ENCODE peak calls at places on chromosomes 7 and 10, in four cellular contexts. U is GM13977, D is HFF-Myc, A is progenitor cell of endocrine pancreas. E is an unnamed sample.

GRCh38 chr10:33860994-33861393 is 526.5 kb upstream of the NRP1 start:
- DNase-seq in U (no peak), D (no peak), A (no peak), E (no peak)

GRCh38 chr10:1094112-1095057 is 38.2 kb downstream of the WDR37 start:
- DNase-seq in U (peak), D (no peak), A (no peak), E (no peak)

GRCh38 chr7:55432937-55433784 is 68.0 kb downstream of the LANCL2 start:
- DNase-seq in U (peak), D (no peak), A (no peak), E (peak)

GRCh38 chr7:130903358-130903974 is 169.5 kb upstream of the KLF14 start:
- DNase-seq in U (no peak), D (peak), A (no peak), E (no peak)

GRCh38 chr10:7744307-7744706 is 41.2 kb downstream of the ITIH2 start:
- DNase-seq in U (no peak), D (no peak), A (no peak), E (no peak)

GRCh38 chr10:127854769-127855583 is 37.8 kb downstream of the CLRN3 start:
- DNase-seq in U (peak), D (no peak), A (no peak), E (no peak)

GRCh38 chr7:88075216-88075615 is 141.2 kb downstream of the ADAM22 start:
- DNase-seq in U (no peak), D (no peak), A (no peak), E (no peak)

GRCh38 chr10:91409869-91410637 is at the start of gene HECTD2:
- DNase-seq in U (peak), D (no peak), A (peak), E (peak)

GRCh38 chr7:100167912-100168323 is 499 bp downstream of the GAL3ST4 start:
- DNase-seq in U (peak), D (no peak), A (no peak), E (no peak)

GRCh38 chr7:2272031-2272430 is 30.0 kb downstream of the NUDT1 start:
- DNase-seq in U (no peak), D (no peak), A (no peak), E (peak)

GRCh38 chr7:85659364-85659763 is 472.5 kb upstream of the SEMA3D start:
- DNase-seq in U (no peak), D (no peak), A (no peak), E (no peak)

GRCh38 chr7:100874300-100874576 is 665 bp upstream of the SRRT start:
- DNase-seq in U (no peak), D (no peak), A (no peak), E (no peak)

GRCh38 chr7:147509859-147510542 is 1080.6 kb upstream of the C7orf33 start:
- DNase-seq in U (no peak), D (no peak), A (no peak), E (no peak)

GRCh38 chr10:85657478-85658113 is 709.0 kb downstream of the GRID1 start:
- DNase-seq in U (no peak), D (no peak), A (no peak), E (no peak)

GRCh38 chr10:28652101-28652500 is 25.2 kb upstream of the BAMBI start:
- DNase-seq in U (no peak), D (no peak), A (no peak), E (no peak)

GRCh38 chr7:115232041-115232440 is 310.1 kb downstream of the MDFIC start:
- DNase-seq in U (no peak), D (no peak), A (no peak), E (no peak)

GRCh38 chr10:66586897-66587679 is 338.7 kb upstream of the LRRTM3 start:
- DNase-seq in U (no peak), D (no peak), A (no peak), E (no peak)

GRCh38 chr10:1267568-1267967 is 211.4 kb downstream of the WDR37 start:
- DNase-seq in U (no peak), D (no peak), A (no peak), E (no peak)

GRCh38 chr7:69598081-69598486 is at the start of gene AUTS2:
- DNase-seq in U (peak), D (peak), A (peak), E (peak)

GRCh38 chr7:106056513-106057203 is 55.5 kb downstream of the SYPL1 start:
- DNase-seq in U (peak), D (no peak), A (peak), E (peak)
- TF ChIP-seq CTCF in U (peak), D (peak), A (peak), E (peak)

GRCh38 chr7:30310674-30311362 is 26.4 kb downstream of the ZNRF2 start:
- DNase-seq in U (no peak), D (no peak), A (no peak), E (no peak)
- TF ChIP-seq CTCF in U (no peak), D (no peak), A (no peak), E (no peak)

GRCh38 chr7:142481548-142481947 is 223.7 kb upstream of the PRSS58 start:
- DNase-seq in U (no peak), D (no peak), A (no peak), E (no peak)
- TF ChIP-seq CTCF in U (no peak), D (peak), A (no peak), E (no peak)

GRCh38 chr10:110337401-110337800 is 32.7 kb upstream of the SMNDC1 start:
- DNase-seq in U (no peak), D (no peak), A (no peak), E (no peak)
- TF ChIP-seq CTCF in U (no peak), D (no peak), A (no peak), E (no peak)

GRCh38 chr10:123643315-123643714 is 22.8 kb upstream of the GPR26 start:
- DNase-seq in U (no peak), D (no peak), A (no peak), E (no peak)
- TF ChIP-seq CTCF in U (no peak), D (no peak), A (no peak), E (no peak)

GRCh38 chr10:113384181-113384580 is 168.7 kb upstream of the HABP2 start:
- DNase-seq in U (no peak), D (no peak), A (no peak), E (no peak)
- TF ChIP-seq CTCF in U (no peak), D (no peak), A (no peak), E (no peak)

GRCh38 chr7:94297397-94297838 is 97.3 kb upstream of the COL1A2 start:
- DNase-seq in U (no peak), D (peak), A (no peak), E (no peak)

GRCh38 chr7:94296886-94297285 is 97.8 kb upstream of the COL1A2 start:
- DNase-seq in U (no peak), D (no peak), A (no peak), E (no peak)

GRCh38 chr7:94294471-94295131 is 100.1 kb upstream of the COL1A2 start:
- DNase-seq in U (no peak), D (no peak), A (no peak), E (no peak)

GRCh38 chr7:94298943-94299342 is 95.8 kb upstream of the COL1A2 start:
- DNase-seq in U (no peak), D (no peak), A (no peak), E (no peak)

GRCh38 chr7:94295805-94296204 is 98.9 kb upstream of the COL1A2 start:
- DNase-seq in U (no peak), D (peak), A (no peak), E (no peak)
- TF ChIP-seq CTCF in U (no peak), D (peak), A (peak), E (peak)

DNA sequence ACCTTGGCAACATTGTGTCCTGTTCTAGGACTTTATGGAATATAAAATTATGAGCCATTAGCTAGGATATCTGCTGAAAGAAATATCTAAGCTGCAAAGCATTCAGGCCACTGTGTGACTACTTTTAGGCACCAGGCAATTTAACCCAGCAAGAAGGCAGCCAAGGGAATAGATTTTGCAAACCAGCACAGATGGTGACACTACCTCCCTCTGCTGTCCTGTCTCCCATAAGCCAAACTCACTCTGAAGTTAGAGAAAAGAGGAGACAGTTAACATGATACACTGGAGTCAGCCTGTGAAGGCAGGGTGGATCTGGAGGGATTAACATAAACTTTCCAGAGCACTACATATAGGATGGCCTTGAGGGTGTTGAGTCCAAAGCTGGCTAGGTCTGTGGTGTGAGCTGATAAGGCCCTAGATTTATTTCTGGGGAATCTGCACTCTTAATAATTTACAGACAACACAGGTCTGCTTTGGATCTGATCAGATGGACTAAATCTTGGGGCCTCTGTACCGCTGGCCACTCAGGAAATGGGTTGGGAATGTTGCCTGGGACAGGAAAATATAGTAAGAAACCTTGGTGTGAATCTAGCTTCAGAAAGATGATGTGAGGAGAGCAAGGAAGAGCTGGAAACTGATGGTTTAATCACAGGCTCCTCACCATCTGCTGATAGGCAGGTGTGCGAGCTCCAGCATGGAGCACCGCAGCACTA is 230.0 kb upstream of the PRSS1 start:
- DNase-seq in U (no peak), D (no peak), A (no peak), E (no peak)
- TF ChIP-seq CTCF in U (no peak), D (no peak), A (no peak), E (no peak)

E was measured in D721Med.